ENCODE peak calls at places on chromosomes 4 and X, in seven cellular contexts. H is IMR-90, L is trophoblast cell, Z is H9, I is neuronal stem cell, T is H1, F is mesenchymal stem cell. W is an unnamed sample.

GRCh38 chr4:138241281-138242075 is 671 bp downstream of the SLC7A11 start:
- DNase-seq in H (peak), L (no peak), Z (no peak), I (no peak), T (no peak), F (peak), W (no peak)

GRCh38 chr4:5928241-5928640 is 35.4 kb upstream of the CRMP1 start:
- DNase-seq in H (no peak), L (no peak), Z (no peak), I (no peak), T (no peak), F (peak), W (peak)

GRCh38 chrX:153775293-153775595 is 5.6 kb upstream of the SRPK3 start:
- DNase-seq in H (no peak), L (no peak), Z (no peak), I (no peak), T (no peak), F (no peak), W (no peak)

GRCh38 chrX:132092439-132093065 is 35.3 kb downstream of the FRMD7 start:
- DNase-seq in H (peak), L (peak), Z (peak), I (peak), T (peak), F (peak), W (peak)

GRCh38 chr4:164396439-164396838 is 357.5 kb upstream of the SMIM31 start:
- DNase-seq in H (no peak), L (no peak), Z (no peak), I (no peak), T (no peak), F (no peak), W (peak)

GRCh38 chr4:1115528-1116293 is 2.3 kb upstream of the RNF212 start:
- DNase-seq in H (no peak), L (peak), Z (no peak), I (no peak), T (no peak), F (no peak), W (no peak)

GRCh38 chr4:96524311-96524875 is 684.5 kb downstream of the PDHA2 start:
- DNase-seq in H (no peak), L (peak), Z (no peak), I (no peak), T (no peak), F (no peak), W (peak)

GRCh38 chr4:122117743-122118142 is 34.4 kb upstream of the BLTP1 start:
- DNase-seq in H (peak), L (no peak), Z (no peak), I (no peak), T (no peak), F (peak), W (no peak)

GRCh38 chr4:178784491-178784890 is 1342.3 kb upstream of the AGA start:
- DNase-seq in H (no peak), L (no peak), Z (no peak), I (no peak), T (no peak), F (no peak), W (no peak)

GRCh38 chr4:17912011-17912410 is 101.2 kb downstream of the NCAPG start:
- DNase-seq in H (no peak), L (no peak), Z (no peak), I (no peak), T (no peak), F (no peak), W (no peak)

GRCh38 chr4:101321481-101322042 is 25.8 kb downstream of the PPP3CA start:
- DNase-seq in H (no peak), L (peak), Z (no peak), I (no peak), T (no peak), F (no peak), W (no peak)

GRCh38 chr4:108814327-108814726 is 51.5 kb upstream of the ETNPPL start:
- DNase-seq in H (no peak), L (no peak), Z (no peak), I (no peak), T (no peak), F (no peak), W (no peak)

GRCh38 chr4:19177616-19178015 is 1074.1 kb upstream of the SLIT2 start:
- DNase-seq in H (peak), L (peak), Z (no peak), I (no peak), T (no peak), F (peak), W (no peak)

GRCh38 chrX:22748093-22748999 is 251.4 kb upstream of the DDX53 start:
- DNase-seq in H (peak), L (peak), Z (peak), I (peak), T (peak), F (peak), W (peak)

GRCh38 chrX:111216293-111216801 is 53.9 kb downstream of the CAPN6 start:
- DNase-seq in H (no peak), L (no peak), Z (no peak), I (no peak), T (no peak), F (no peak), W (no peak)

GRCh38 chr4:972651-973424 is 531 bp downstream of the DGKQ start:
- DNase-seq in H (no peak), L (peak), Z (no peak), I (no peak), T (peak), F (peak), W (no peak)

GRCh38 chr4:172950990-172951389 is 217.6 kb upstream of the GALNT7 start:
- DNase-seq in H (no peak), L (peak), Z (no peak), I (no peak), T (no peak), F (no peak), W (peak)

GRCh38 chrX:22629105-22629725 is 356.5 kb downstream of the CBLL2 start:
- DNase-seq in H (peak), L (no peak), Z (no peak), I (no peak), T (no peak), F (peak), W (no peak)

GRCh38 chr4:59060895-59061294 is 1950.7 kb upstream of the IGFBP7 start:
- DNase-seq in H (no peak), L (no peak), Z (no peak), I (no peak), T (no peak), F (no peak), W (peak)

GRCh38 chr4:80006935-80007744 is 65.9 kb downstream of the ANTXR2 start:
- DNase-seq in H (peak), L (no peak), Z (no peak), I (no peak), T (no peak), F (peak), W (peak)

DNA sequence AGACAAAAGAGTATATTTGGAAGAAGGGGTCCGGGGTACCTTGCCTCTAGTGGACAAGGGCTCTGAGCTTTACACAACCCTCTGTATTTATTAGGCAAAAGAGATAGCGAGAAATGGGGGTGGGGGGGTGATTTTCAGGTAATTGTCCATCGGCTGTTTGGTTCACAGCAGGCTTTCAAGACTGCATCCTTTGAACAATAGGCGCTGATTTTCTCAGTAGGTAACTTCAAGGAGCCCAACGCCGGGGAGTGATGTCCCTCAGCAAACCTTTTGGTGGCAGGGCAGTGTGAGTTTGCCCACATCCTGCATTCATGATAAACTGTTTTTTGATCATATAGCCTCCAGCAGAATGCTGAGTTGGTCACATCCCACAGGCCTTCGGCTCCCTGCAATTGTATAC is 61.6 kb downstream of the KDM5C start:
- DNase-seq in H (no peak), L (no peak), Z (no peak), I (no peak), T (no peak), F (no peak), W (peak)
- H2AK5ac ChIP-seq in H (no peak), L (no peak), Z (no peak), I (no peak), T (no peak), F (no peak), W (no peak)

GRCh38 chrX:17738737-17739535 is 1.6 kb downstream of the SCML1 start:
- DNase-seq in H (no peak), L (no peak), Z (no peak), I (no peak), T (no peak), F (peak), W (no peak)
- H2AK5ac ChIP-seq in H (no peak), L (no peak), Z (no peak), I (no peak), T (no peak), F (no peak), W (no peak)

DNA sequence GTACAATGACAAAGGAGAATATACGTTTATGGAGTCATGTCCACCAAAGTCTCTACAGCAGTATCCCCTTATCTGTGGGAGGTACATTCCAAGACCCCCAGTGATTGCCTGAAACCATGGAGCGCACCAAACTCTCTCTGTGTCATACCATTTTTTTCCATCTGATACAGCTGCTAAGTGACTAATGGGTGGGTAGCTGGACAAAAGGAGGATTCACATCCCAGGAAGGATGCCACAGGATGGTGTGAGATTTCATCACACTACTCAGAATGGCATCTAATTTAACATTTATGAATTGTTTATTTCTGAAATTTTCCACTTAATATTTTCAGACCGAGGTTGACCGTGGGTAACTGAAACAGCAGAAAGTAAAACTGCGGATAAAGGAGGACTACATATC is 49.8 kb upstream of the AGA start:
- DNase-seq in H (peak), L (no peak), Z (no peak), I (no peak), T (no peak), F (no peak), W (no peak)
- H2AK5ac ChIP-seq in H (peak), L (no peak), Z (no peak), I (no peak), T (no peak), F (no peak), W (no peak)

GRCh38 chr4:68430337-68430736 is 16.9 kb upstream of the TMPRSS11E start:
- DNase-seq in H (no peak), L (no peak), Z (no peak), I (no peak), T (no peak), F (no peak), W (no peak)
- H2AK5ac ChIP-seq in H (no peak), L (no peak), Z (no peak), I (no peak), T (no peak), F (no peak), W (no peak)

DNA sequence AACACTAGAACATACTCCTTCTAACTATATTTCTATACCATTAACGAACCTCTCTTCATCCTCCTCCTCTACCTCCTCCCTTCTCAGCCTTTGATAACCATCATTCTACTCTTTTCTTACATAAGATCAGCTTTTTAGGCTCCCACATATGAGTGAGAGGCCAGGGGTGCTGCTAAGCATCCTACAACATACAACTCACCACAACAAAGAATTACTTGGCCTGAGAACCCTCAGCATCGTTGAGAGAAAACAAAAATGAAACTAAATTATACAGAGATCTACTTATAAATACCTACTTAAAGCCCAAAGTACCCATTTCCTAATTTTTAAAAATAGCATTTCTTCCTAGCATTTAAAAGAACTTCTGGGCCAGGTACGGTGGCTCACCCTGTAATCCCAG is 77.7 kb downstream of the CC2D2A start:
- DNase-seq in H (no peak), L (no peak), Z (no peak), I (no peak), T (no peak), F (no peak), W (no peak)
- H2AK5ac ChIP-seq in H (no peak), L (no peak), Z (no peak), I (no peak), T (no peak), F (no peak), W (no peak)

GRCh38 chr4:159684061-159684460 is 581.2 kb downstream of the RAPGEF2 start:
- DNase-seq in H (no peak), L (no peak), Z (no peak), I (no peak), T (no peak), F (no peak), W (no peak)

GRCh38 chr4:159677521-159677920 is 574.6 kb downstream of the RAPGEF2 start:
- DNase-seq in H (no peak), L (no peak), Z (no peak), I (no peak), T (no peak), F (peak), W (no peak)

GRCh38 chr4:159685406-159686092 is 582.7 kb downstream of the RAPGEF2 start:
- DNase-seq in H (no peak), L (no peak), Z (no peak), I (no peak), T (no peak), F (peak), W (no peak)

DNA sequence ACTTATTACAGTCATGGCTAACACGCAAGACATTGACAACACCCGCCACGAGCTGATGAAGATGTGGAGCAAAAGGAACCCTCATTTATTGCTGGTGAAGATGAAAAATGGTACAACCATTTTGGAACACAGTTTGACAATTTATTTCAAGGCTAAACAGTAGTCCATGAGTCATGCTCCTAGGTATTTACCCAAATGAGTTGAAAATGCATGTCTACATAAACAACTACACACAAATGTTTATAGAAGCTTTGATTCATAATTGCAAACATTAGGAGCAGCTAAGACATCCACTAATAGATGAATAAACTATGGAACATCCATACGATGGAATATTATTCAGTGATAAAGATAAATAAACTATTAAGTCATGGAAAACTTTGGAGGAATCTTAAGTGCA is 580.1 kb downstream of the RAPGEF2 start:
- DNase-seq in H (no peak), L (no peak), Z (no peak), I (no peak), T (no peak), F (peak), W (no peak)
- H2AK5ac ChIP-seq in H (no peak), L (no peak), Z (no peak), I (no peak), T (no peak), F (no peak), W (no peak)

GRCh38 chrX:8179653-8180052 is 8.6 kb upstream of the VCX2 start:
- DNase-seq in H (no peak), L (peak), Z (no peak), I (no peak), T (no peak), F (no peak), W (no peak)

GRCh38 chrX:8189096-8189830 is 18.2 kb upstream of the VCX2 start:
- DNase-seq in H (no peak), L (peak), Z (no peak), I (no peak), T (no peak), F (no peak), W (no peak)

DNA sequence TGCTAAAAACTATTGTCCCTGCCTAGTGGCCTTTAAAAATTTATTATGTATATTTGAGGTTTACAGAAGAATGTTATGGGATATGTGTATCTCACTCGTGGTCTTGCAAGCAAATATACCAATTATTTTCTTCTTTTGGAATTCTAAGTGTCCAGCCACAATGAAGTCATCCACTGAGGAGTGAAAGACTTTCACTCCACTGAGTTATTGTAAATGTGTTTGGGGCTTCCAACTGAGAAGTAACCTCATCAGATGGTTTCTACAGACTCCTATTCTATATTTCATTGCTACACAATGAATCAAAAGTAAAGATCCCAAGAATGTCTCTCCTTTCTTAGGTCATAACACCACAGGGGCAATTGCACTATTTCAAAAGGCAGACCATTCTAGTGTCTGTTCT is 12.2 kb upstream of the VCX2 start:
- DNase-seq in H (no peak), L (no peak), Z (no peak), I (no peak), T (no peak), F (no peak), W (no peak)
- H2AK5ac ChIP-seq in H (no peak), L (no peak), Z (no peak), I (no peak), T (no peak), F (no peak), W (no peak)

GRCh38 chr4:10086506-10087120 is 30.0 kb downstream of the WDR1 start:
- DNase-seq in H (no peak), L (no peak), Z (no peak), I (no peak), T (no peak), F (no peak), W (no peak)

GRCh38 chr4:10087152-10087791 is 29.3 kb downstream of the WDR1 start:
- DNase-seq in H (no peak), L (no peak), Z (no peak), I (no peak), T (no peak), F (no peak), W (no peak)

GRCh38 chr4:10089346-10089745 is 27.3 kb downstream of the WDR1 start:
- DNase-seq in H (no peak), L (no peak), Z (peak), I (no peak), T (no peak), F (no peak), W (no peak)

GRCh38 chr4:10090467-10091250 is 25.9 kb downstream of the WDR1 start:
- DNase-seq in H (no peak), L (no peak), Z (no peak), I (no peak), T (no peak), F (no peak), W (no peak)

DNA sequence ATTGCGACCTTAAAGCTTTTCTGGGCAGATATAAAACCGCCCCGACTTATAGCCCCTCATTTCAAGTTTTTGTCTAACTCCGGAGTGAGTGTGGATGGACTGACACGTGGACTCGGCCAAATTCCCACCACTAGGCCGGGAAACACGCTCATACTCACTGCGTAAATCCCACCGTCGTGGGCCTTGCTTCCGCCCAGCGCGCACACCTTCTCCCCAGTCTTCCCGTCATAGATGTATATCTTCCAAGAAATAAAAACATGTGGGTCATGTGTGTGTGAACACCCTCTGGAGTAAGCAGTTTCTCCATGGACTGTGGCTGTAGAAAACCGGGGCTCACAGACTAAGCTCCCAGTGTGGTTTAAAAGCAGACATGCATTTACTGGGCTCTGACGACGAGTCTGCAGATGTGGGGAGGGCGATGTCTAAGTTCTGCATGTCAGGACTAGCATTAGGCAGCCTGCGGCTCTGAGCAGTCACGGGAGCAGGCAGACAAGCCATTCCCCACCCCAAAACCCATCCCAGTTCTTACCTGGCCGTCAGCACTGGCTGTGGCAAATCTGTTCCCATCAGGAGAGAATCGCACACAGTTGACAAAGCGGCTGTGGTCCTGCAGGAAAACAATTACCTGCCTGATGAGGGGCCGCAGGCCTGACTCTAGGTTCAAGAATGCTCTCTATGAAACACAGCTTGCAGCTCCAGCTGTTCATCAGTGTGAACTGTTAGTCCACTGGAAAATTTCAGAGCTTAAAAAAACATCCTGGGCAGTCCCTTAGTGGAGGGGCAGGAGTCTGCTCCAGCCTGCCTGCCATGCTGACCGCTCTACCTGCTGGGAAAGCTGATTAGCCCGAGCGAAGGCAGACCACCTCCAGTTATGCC is 28.2 kb downstream of the WDR1 start:
- DNase-seq in H (no peak), L (no peak), Z (no peak), I (no peak), T (no peak), F (no peak), W (no peak)
- H2AK5ac ChIP-seq in H (no peak), L (no peak), Z (no peak), I (no peak), T (no peak), F (peak), W (no peak)

GRCh38 chr4:37469286-37469685 is 216.9 kb downstream of the RELL1 start:
- DNase-seq in H (no peak), L (peak), Z (no peak), I (no peak), T (no peak), F (no peak), W (no peak)
- H2AK5ac ChIP-seq in H (no peak), L (no peak), Z (no peak), I (no peak), T (no peak), F (no peak), W (no peak)

DNA sequence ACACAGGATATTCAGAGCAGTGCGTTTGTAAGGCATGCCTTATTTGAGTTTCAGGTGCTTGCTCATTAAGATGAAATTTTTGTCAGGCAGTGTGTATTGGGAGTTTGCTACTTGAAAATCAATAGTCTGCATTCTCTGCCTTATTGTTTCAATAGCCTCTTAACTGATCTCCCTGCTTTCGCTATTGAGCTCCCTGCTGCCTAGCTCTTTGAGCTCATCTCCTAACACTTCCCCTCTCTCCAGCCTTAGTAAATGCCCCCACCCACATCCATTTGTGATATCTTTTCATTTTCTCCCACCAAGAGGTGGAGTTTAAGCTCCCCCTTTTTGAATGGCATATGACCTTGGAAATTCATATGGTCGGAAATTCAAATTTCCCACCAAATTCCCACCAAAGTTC is 256.6 kb downstream of the IL1RAPL1 start:
- DNase-seq in H (no peak), L (no peak), Z (peak), I (no peak), T (no peak), F (no peak), W (peak)
- H2AK5ac ChIP-seq in H (no peak), L (no peak), Z (no peak), I (no peak), T (no peak), F (no peak), W (no peak)

W was measured in mesendoderm.